ENCODE peak calls at places on chromosomes 1 and 21, in ten cellular contexts. N is brain microvascular endothelial cell; U is lower lobe of right lung; F is CD8-positive, alpha-beta T cell; Q is heart left ventricle; C is CD4-positive, alpha-beta memory T cell; Z is colonic mucosa; G is pancreas; T is kidney epithelial cell; W is dorsolateral prefrontal cortex. D is an unnamed sample.

GRCh38 chr1:10629816-10630571 is 155.2 kb downstream of the PEX14 start:
- DNase-seq in N (no peak), U (peak; percentile 39), F (no peak), Q (peak; percentile 54), C (no peak), Z (no peak), G (peak; percentile 73), T (no peak), W (no peak), D (no peak)

GRCh38 chr21:44082648-44083436 is 24.4 kb upstream of the PWP2 start:
- DNase-seq in N (no peak), U (no peak), F (no peak), Q (no peak), C (no peak), Z (no peak), G (no peak), T (no peak), W (no peak), D (no peak)

GRCh38 chr1:185069202-185069601 is 23.8 kb downstream of the RNF2 start:
- DNase-seq in N (peak; percentile 6), U (no peak), F (no peak), Q (no peak), C (no peak), Z (no peak), G (no peak), T (no peak), W (no peak), D (no peak)

GRCh38 chr1:3864884-3865283 is 7.6 kb downstream of the DFFB start:
- DNase-seq in N (no peak), U (no peak), F (no peak), Q (no peak), C (no peak), Z (no peak), G (no peak), T (no peak), W (no peak), D (no peak)

GRCh38 chr1:187294421-187295201 is 465.9 kb downstream of the PLA2G4A start:
- DNase-seq in N (no peak), U (no peak), F (no peak), Q (no peak), C (no peak), Z (no peak), G (no peak), T (no peak), W (no peak), D (no peak)

GRCh38 chr1:10679521-10680220 is 116.8 kb downstream of the CASZ1 start:
- DNase-seq in N (peak; percentile 40), U (no peak), F (no peak), Q (no peak), C (no peak), Z (peak; percentile 69), G (no peak), T (peak; percentile 35), W (no peak), D (peak; percentile 75)

GRCh38 chr1:56024155-56024554 is 555.2 kb downstream of the PLPP3 start:
- DNase-seq in N (no peak), U (no peak), F (no peak), Q (no peak), C (no peak), Z (no peak), G (no peak), T (no peak), W (no peak), D (no peak)

GRCh38 chr1:54167422-54168139 is 14.8 kb upstream of the CDCP2 start:
- DNase-seq in N (peak; percentile 45), U (no peak), F (no peak), Q (no peak), C (no peak), Z (no peak), G (no peak), T (peak; percentile 14), W (no peak), D (no peak)

GRCh38 chr1:230866171-230866811 is 2.0 kb downstream of the C1orf198 start:
- DNase-seq in N (no peak), U (no peak), F (no peak), Q (no peak), C (no peak), Z (no peak), G (no peak), T (no peak), W (no peak), D (no peak)

GRCh38 chr1:239387304-239388231 is 1.2 kb downstream of the CHRM3 start:
- DNase-seq in N (no peak), U (peak; percentile 46), F (no peak), Q (no peak), C (no peak), Z (peak; percentile 51), G (peak; percentile 78), T (no peak), W (no peak), D (no peak)

GRCh38 chr1:234780531-234781162 is 170.7 kb upstream of the IRF2BP2 start:
- DNase-seq in N (no peak), U (no peak), F (no peak), Q (no peak), C (no peak), Z (no peak), G (peak; percentile 87), T (no peak), W (no peak), D (no peak)

GRCh38 chr1:181396171-181396670 is 87.1 kb upstream of the CACNA1E start:
- DNase-seq in N (no peak), U (no peak), F (peak; percentile 53), Q (no peak), C (peak; percentile 79), Z (no peak), G (no peak), T (no peak), W (no peak), D (no peak)

GRCh38 chr1:235887676-235888075 is 21.0 kb upstream of the LYST start:
- DNase-seq in N (no peak), U (no peak), F (no peak), Q (no peak), C (no peak), Z (no peak), G (no peak), T (no peak), W (no peak), D (no peak)

GRCh38 chr1:223393275-223394214 is at the start of gene CCDC185:
- DNase-seq in N (no peak), U (peak; percentile 51), F (no peak), Q (no peak), C (no peak), Z (no peak), G (peak; percentile 80), T (no peak), W (no peak), D (no peak)

GRCh38 chr1:193077991-193078390 is 18.6 kb downstream of the RO60 start:
- DNase-seq in N (no peak), U (no peak), F (no peak), Q (no peak), C (no peak), Z (no peak), G (no peak), T (no peak), W (no peak), D (no peak)

GRCh38 chr1:224543453-224543852 is 72.7 kb upstream of the CNIH3 start:
- DNase-seq in N (no peak), U (no peak), F (no peak), Q (no peak), C (no peak), Z (no peak), G (no peak), T (no peak), W (no peak), D (no peak)

GRCh38 chr1:228175316-228176023 is 9.9 kb downstream of the IBA57 start:
- DNase-seq in N (no peak), U (no peak), F (no peak), Q (no peak), C (no peak), Z (no peak), G (peak; percentile 77), T (no peak), W (no peak), D (no peak)
- H3K4me3 ChIP-seq in N (no peak overlapping the region), U (no peak overlapping the region), F (no peak overlapping the region), Q (no peak overlapping the region), C (no peak overlapping the region), Z (no peak overlapping the region), G (no peak overlapping the region), T (no peak overlapping the region), W (no peak overlapping the region), D (no peak overlapping the region)

DNA sequence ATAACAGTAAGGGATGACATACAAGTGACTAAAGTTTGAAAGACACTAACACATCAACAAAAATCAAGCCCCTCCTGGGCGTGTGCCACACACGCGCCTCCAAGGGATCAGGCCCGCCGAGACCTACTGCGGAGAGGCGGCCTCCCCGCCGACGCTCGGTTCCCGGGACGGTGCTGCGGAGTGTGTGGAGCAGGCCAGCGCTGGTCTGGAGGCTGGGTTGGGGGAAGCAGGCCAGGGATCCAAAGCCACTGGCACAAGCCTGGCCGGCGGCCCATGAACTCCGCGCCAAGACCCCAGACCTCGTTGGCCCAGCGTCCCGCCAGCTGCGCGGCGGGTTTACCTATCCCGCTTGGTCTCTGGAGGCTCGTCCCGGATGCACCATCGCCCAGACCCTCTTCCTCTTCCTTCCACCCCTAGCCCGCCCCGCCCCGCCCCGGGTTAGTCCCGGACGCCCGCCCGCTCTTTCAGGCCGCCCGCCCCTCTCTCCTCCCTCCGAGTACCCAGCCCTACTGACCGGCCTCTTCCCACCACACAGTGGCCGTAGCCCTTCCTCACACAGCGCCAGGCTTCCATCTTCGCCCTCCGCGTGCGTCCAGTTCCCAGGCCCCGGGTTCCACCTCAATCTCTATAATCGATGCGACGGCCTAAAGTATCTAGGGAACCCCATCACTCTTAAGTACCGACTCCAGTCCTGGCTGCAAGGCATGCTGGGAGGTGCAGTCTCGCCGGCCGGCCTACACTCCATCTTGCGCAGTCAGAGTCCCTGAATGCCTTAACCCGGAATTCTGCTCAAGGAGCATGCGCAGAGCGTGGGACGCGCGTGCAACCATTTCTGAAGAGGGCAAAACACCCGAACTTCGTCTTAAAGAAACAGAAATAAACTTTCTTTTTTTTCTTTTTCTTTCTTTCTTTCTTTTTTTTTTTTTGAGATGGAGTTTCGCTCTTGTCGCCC is at the start of gene ANGEL2:
- DNase-seq in N (peak; percentile 98), U (peak; percentile 98), F (peak; percentile 95), Q (peak; percentile 97), C (peak; percentile 92), Z (peak; percentile 97), G (peak; percentile 99), T (peak; percentile 96), W (peak; percentile 96), D (peak; percentile 98)
- H3K4me3 ChIP-seq in N (peak within 1 kb of the TSS; percentile 84), U (peak within 1 kb of the TSS; percentile 93), F (peak within 1 kb of the TSS; percentile 96), Q (peak within 1 kb of the TSS; percentile 95), C (peak within 1 kb of the TSS; percentile 79), Z (peak within 1 kb of the TSS; percentile 93), G (peak within 1 kb of the TSS; percentile 55), T (peak within 1 kb of the TSS; percentile 99), W (peak within 1 kb of the TSS; percentile 87), D (peak within 1 kb of the TSS; percentile 72)

GRCh38 chr21:41945982-41946381 is 7.8 kb downstream of the C2CD2 start:
- DNase-seq in N (no peak), U (no peak), F (no peak), Q (no peak), C (no peak), Z (no peak), G (no peak), T (no peak), W (no peak), D (no peak)
- H3K4me3 ChIP-seq in N (no peak overlapping the region), U (no peak overlapping the region), F (no peak overlapping the region), Q (no peak overlapping the region), C (no peak overlapping the region), Z (no peak overlapping the region), G (no peak overlapping the region), T (no peak overlapping the region), W (no peak overlapping the region), D (no peak overlapping the region)

DNA sequence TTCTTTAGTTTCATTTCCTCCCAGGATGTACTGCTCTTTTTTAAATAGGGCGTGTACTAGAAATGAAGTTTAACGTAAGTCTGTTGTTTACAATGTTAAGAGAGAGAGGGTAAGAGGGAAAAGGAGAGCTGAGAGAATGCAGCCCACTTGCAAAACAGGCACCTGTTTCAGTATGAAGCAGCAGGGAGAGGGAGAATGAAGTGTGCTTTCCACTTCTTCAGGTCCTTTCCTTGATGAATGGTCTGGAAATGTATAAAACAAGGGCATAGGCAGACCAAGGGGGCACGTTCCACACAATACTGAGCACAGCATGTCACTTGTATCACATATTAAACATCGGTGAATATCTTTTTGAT is 2.0 kb downstream of the KCNA3 start:
- DNase-seq in N (no peak), U (no peak), F (peak; percentile 47), Q (no peak), C (peak; percentile 77), Z (no peak), G (no peak), T (no peak), W (no peak), D (no peak)
- H3K4me3 ChIP-seq in N (no peak overlapping the region), U (peak overlapping the region; percentile 65), F (peak overlapping the region; percentile 75), Q (peak overlapping the region; percentile 69), C (peak overlapping the region; percentile 78), Z (peak overlapping the region; percentile 38), G (no peak overlapping the region), T (no peak overlapping the region), W (peak overlapping the region; percentile 51), D (no peak overlapping the region)

D was measured in iPS DF 6.9.